ENCODE peak calls at places on chromosomes 4 and X, in nine cellular contexts. J is H9; H is CD4-positive, alpha-beta memory T cell; F is A673; V is naive thymus-derived CD4-positive, alpha-beta T cell; W is stomach; D is hepatocyte; T is gastrocnemius medialis; Z is fibroblast of lung. C is an unnamed sample.

GRCh38 chr4:32396504-32396903 is 1676.3 kb downstream of the PCDH7 start:
- DNase-seq in F (no peak), Z (no peak), W (no peak), T (no peak), H (no peak), J (peak), D (no peak), V (no peak), C (no peak)

GRCh38 chrX:67614414-67614813 is 70.6 kb downstream of the AR start:
- DNase-seq in T (no peak), Z (peak), V (no peak), F (no peak), W (no peak), D (no peak), J (no peak), H (no peak), C (no peak)

GRCh38 chr4:93710101-93710846 is 118.3 kb upstream of the ATOH1 start:
- DNase-seq in Z (peak), H (no peak), W (no peak), D (peak), V (no peak), T (no peak), F (peak), J (peak), C (peak)

GRCh38 chr4:174553828-174554227 is 31.5 kb upstream of the HPGD start:
- DNase-seq in W (no peak), T (no peak), V (no peak), Z (peak), J (no peak), H (no peak), F (peak), D (no peak), C (no peak)

GRCh38 chr4:168415911-168416310 is 64.4 kb downstream of the DDX60L start:
- DNase-seq in V (no peak), W (no peak), D (no peak), J (no peak), F (no peak), T (no peak), H (no peak), Z (no peak), C (no peak)

GRCh38 chrX:56782791-56783449 is 53.9 kb downstream of the NBDY start:
- DNase-seq in Z (no peak), W (no peak), T (no peak), H (no peak), J (no peak), F (no peak), D (no peak), V (no peak), C (no peak)

GRCh38 chr4:15479913-15480185 is 10.2 kb downstream of the CC2D2A start:
- DNase-seq in T (no peak), J (no peak), D (peak), F (no peak), W (no peak), H (no peak), V (no peak), Z (peak), C (no peak)

GRCh38 chrX:69077895-69078455 is 87.3 kb downstream of the PJA1 start:
- DNase-seq in H (no peak), J (no peak), D (no peak), F (no peak), T (no peak), V (no peak), Z (no peak), W (no peak), C (peak)

GRCh38 chr4:102713096-102713495 is 47.7 kb downstream of the MANBA start:
- DNase-seq in T (no peak), D (peak), F (no peak), H (no peak), W (no peak), V (no peak), J (no peak), Z (peak), C (no peak)

GRCh38 chr4:98448923-98449322 is 187.7 kb downstream of the RAP1GDS1 start:
- DNase-seq in J (no peak), Z (no peak), W (no peak), D (no peak), T (no peak), V (peak), H (peak), F (no peak), C (no peak)

GRCh38 chrX:101658661-101659477 is 781 bp downstream of the ARMCX2 start:
- DNase-seq in D (peak), W (peak), Z (peak), J (peak), F (peak), V (peak), H (peak), T (peak), C (peak)

GRCh38 chr4:86033171-86033570 is 326.7 kb downstream of the MAPK10 start:
- DNase-seq in F (no peak), W (peak), Z (peak), V (no peak), D (peak), T (no peak), J (no peak), H (no peak), C (no peak)

GRCh38 chrX:111431007-111431406 is 19.0 kb upstream of the DCX start:
- DNase-seq in V (no peak), Z (no peak), H (no peak), J (no peak), F (no peak), D (no peak), W (no peak), T (no peak), C (no peak)

GRCh38 chr4:99863804-99864203 is 30.4 kb downstream of the LAMTOR3 start:
- DNase-seq in F (no peak), J (no peak), H (no peak), V (no peak), T (no peak), W (no peak), Z (peak), D (peak), C (no peak)

GRCh38 chr4:99868126-99868596 is 26.1 kb downstream of the LAMTOR3 start:
- DNase-seq in W (no peak), H (no peak), F (no peak), V (no peak), Z (peak), D (peak), J (peak), T (no peak), C (no peak)
- H3K27ac ChIP-seq in W (no peak), H (no peak), F (no peak), V (no peak), Z (no peak), D (no peak), J (no peak), T (peak), C (no peak)

DNA sequence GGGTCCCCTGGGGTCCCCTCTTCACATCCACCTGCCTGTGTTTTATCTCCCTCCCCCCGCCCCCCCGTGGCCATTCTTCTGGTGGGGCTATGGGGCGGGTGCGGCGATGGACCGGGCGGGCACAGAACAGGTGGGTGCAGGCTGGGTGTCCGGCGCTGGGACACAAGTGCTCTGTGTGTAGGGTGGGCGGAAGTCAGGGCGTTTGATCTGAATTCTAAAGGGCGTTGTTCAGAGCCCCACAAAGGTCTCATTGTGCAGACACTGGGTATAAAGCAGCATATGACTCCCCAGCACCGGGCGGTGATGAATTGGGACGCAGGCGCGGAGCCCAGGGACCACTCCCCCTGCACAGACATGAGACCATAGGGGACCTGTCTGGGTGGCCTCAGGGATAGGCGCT is at the start of gene GJB1:
- DNase-seq in V (no peak), D (no peak), T (no peak), W (no peak), Z (no peak), H (no peak), F (no peak), J (no peak), C (no peak)
- H3K27ac ChIP-seq in V (no peak), D (no peak), T (no peak), W (no peak), Z (no peak), H (no peak), F (no peak), J (no peak), C (no peak)

GRCh38 chr4:5421416-5421815 is 286.9 kb downstream of the EVC2 start:
- DNase-seq in J (no peak), Z (no peak), T (no peak), H (no peak), D (no peak), W (no peak), F (no peak), V (no peak), C (no peak)
- H3K27ac ChIP-seq in J (no peak), Z (no peak), T (no peak), H (no peak), D (no peak), W (no peak), F (no peak), V (no peak), C (no peak)

DNA sequence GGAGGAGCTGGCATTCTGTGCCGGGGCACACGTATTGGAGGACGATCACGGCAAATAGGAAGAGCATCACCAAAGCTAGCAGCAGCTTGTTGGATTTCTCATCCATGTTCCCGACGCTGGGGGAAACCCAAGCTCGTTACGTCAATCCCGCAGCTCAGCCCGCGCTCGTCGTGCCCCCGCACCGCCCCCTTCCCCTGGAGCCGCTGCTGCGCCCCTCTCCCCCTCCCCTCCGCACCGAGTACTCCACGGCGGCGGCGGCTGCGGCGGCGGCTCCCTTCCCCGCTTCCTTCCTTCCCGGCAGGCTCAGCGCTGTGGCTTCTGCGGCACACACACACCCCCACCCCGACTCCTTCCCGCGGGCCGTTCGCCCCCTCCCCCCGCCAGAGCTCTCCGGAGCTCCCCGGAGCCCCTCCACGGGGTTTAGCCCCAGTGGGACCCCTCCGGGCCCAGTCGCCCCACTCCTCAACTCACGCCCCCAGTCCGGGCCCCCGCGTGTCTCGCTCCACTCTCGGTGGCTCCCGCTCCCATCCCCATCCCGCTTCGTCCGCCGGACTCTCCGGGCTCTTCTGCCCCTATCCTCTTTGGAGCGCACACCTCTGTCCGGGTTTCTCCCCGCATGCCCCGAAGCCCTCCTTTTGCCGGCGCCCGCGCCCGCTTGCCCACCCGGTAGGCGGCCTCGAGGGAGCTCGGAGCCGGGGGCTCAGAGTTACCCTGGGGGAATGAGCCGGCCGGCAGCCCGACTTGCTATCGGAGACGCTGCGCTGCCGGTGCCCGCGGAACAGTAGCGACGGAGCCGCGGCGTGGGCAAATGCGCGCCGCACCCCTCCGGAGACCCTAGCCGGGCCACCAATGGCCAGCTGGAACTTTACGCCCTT is 981 bp downstream of the HS6ST2 start:
- DNase-seq in H (no peak), J (peak), D (peak), Z (no peak), F (peak), V (no peak), T (no peak), W (no peak), C (no peak)
- H3K27ac ChIP-seq in H (no peak), J (no peak), D (no peak), Z (no peak), F (no peak), V (no peak), T (no peak), W (no peak), C (no peak)

DNA sequence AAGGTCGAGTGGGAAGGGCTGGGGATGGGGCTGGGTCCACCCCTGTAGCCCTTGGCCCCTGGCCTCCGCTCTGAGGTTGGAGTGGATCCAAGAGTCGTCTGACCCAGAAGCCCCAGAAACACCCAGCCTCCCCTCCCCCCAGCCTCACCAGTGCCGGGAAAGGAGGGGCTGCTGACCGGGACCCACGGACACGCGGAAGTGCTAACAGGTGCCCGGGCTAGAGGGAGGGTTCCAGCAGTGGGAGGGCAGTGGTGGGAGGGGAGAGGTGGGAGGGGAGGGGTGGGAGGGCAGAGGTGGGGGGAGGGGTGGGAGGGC is 131.8 kb upstream of the NKX1-1 start:
- DNase-seq in F (no peak), J (no peak), W (no peak), D (no peak), Z (no peak), V (no peak), H (no peak), T (no peak), C (no peak)
- H3K27ac ChIP-seq in F (no peak), J (no peak), W (no peak), D (no peak), Z (no peak), V (no peak), H (no peak), T (no peak), C (no peak)

GRCh38 chr4:77815651-77816050 is 3.5 kb downstream of the CNOT6L start:
- DNase-seq in T (no peak), V (no peak), F (no peak), H (no peak), J (no peak), Z (no peak), W (no peak), D (no peak), C (no peak)
- H3K27ac ChIP-seq in T (peak), V (peak), F (no peak), H (peak), J (no peak), Z (no peak), W (peak), D (no peak), C (no peak)

GRCh38 chr4:2834001-2834921 is 9.4 kb upstream of the ADD1 start:
- DNase-seq in F (no peak), H (no peak), W (peak), T (no peak), D (peak), Z (no peak), J (no peak), V (no peak), C (no peak)

GRCh38 chr4:2832309-2832980 is 11.2 kb upstream of the ADD1 start:
- DNase-seq in T (no peak), D (no peak), J (no peak), H (no peak), V (no peak), Z (no peak), F (no peak), W (no peak), C (peak)

GRCh38 chr4:2831611-2832308 is 11.9 kb upstream of the ADD1 start:
- DNase-seq in T (no peak), V (no peak), H (no peak), Z (no peak), W (peak), D (no peak), J (no peak), F (no peak), C (no peak)

GRCh38 chr4:2832981-2833670 is 10.5 kb upstream of the ADD1 start:
- DNase-seq in D (no peak), J (no peak), T (no peak), V (no peak), W (peak), H (no peak), F (no peak), Z (no peak), C (peak)

DNA sequence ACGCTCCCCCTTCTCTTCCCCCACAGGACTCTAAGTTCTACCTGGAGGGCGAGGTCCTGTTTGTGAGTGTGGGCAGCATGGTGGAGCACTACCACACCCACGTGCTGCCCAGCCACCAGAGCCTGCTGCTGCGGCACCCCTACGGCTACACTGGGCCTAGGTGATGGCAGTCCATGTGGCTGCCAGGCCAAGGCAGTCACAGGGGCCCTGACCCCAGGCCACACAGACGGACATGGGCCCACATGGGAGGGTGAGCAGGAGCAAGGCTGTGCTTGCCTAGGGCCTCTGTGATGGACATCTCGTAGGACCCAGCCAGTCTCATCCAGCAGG is 10.0 kb upstream of the ADD1 start:
- DNase-seq in J (peak), Z (no peak), W (peak), H (no peak), F (no peak), D (peak), T (no peak), V (no peak), C (no peak)
- H3K27ac ChIP-seq in J (no peak), Z (no peak), W (no peak), H (no peak), F (no peak), D (no peak), T (no peak), V (no peak), C (no peak)

GRCh38 chrX:47160781-47161180 is 15.8 kb downstream of the RBM10 start:
- DNase-seq in J (no peak), V (no peak), Z (no peak), T (no peak), F (no peak), D (no peak), H (no peak), W (no peak), C (no peak)
- H3K27ac ChIP-seq in J (no peak), V (no peak), Z (no peak), T (no peak), F (no peak), D (no peak), H (no peak), W (no peak), C (no peak)

GRCh38 chrX:20267599-20267923 is 852 bp upstream of the RPS6KA3 start:
- DNase-seq in D (no peak), V (no peak), T (no peak), F (no peak), Z (no peak), H (no peak), J (no peak), W (no peak), C (no peak)
- H3K27ac ChIP-seq in D (peak), V (peak), T (peak), F (no peak), Z (peak), H (peak), J (no peak), W (peak), C (no peak)

GRCh38 chr4:152459326-152459725 is 76.6 kb downstream of the FBXW7 start:
- DNase-seq in F (no peak), V (no peak), W (no peak), D (no peak), H (no peak), J (no peak), Z (no peak), T (no peak), C (no peak)
- H3K27ac ChIP-seq in F (no peak), V (no peak), W (peak), D (no peak), H (no peak), J (no peak), Z (no peak), T (no peak), C (no peak)